ENCODE peak calls at places on chromosomes 4 and X, in six cellular contexts. One of them, this sample, is unnamed.

GRCh38 chrX:52422884-52423283 is 54.1 kb downstream of the XAGE2 start:
- DNase-seq in tibial nerve: no peak
- DNase-seq in GM06990: no peak
- DNase-seq in A549: no peak
- DNase-seq in AG10803: peak; percentile 88
- DNase-seq in AG04450: peak; percentile 16
- DNase-seq in this sample: peak; percentile 25

GRCh38 chr4:88802138-88802537 is 104.5 kb upstream of the NAP1L5 start:
- DNase-seq in AG10803: no peak
- DNase-seq in A549: no peak
- DNase-seq in GM06990: no peak
- DNase-seq in AG04450: no peak
- DNase-seq in tibial nerve: no peak
- DNase-seq in this sample: no peak

GRCh38 chrX:153469811-153470410 is 465 bp downstream of the HAUS7 start:
- DNase-seq in tibial nerve: no peak
- DNase-seq in GM06990: no peak
- DNase-seq in AG04450: no peak
- DNase-seq in A549: no peak
- DNase-seq in AG10803: peak; percentile 21
- DNase-seq in this sample: no peak

GRCh38 chr4:30537462-30537861 is 182.7 kb upstream of the PCDH7 start:
- DNase-seq in tibial nerve: no peak
- DNase-seq in AG04450: peak; percentile 24
- DNase-seq in GM06990: no peak
- DNase-seq in AG10803: peak; percentile 1
- DNase-seq in A549: peak; percentile 7
- DNase-seq in this sample: peak; percentile 81

GRCh38 chrX:38220024-38220935 is at the start of gene SRPX:
- DNase-seq in AG04450: no peak
- DNase-seq in AG10803: peak; percentile 68
- DNase-seq in GM06990: peak; percentile 10
- DNase-seq in tibial nerve: peak; percentile 20
- DNase-seq in A549: peak; percentile 52
- DNase-seq in this sample: no peak

GRCh38 chr4:13302876-13303275 is 181.3 kb downstream of the RAB28 start:
- DNase-seq in A549: no peak
- DNase-seq in AG04450: no peak
- DNase-seq in GM06990: no peak
- DNase-seq in AG10803: peak; percentile 79
- DNase-seq in tibial nerve: no peak
- DNase-seq in this sample: no peak

GRCh38 chr4:53100801-53101581 is 238.9 kb downstream of the RASL11B start:
- DNase-seq in AG10803: peak; percentile 68
- DNase-seq in A549: no peak
- DNase-seq in tibial nerve: no peak
- DNase-seq in AG04450: no peak
- DNase-seq in GM06990: no peak
- DNase-seq in this sample: peak; percentile 35

GRCh38 chr4:139857021-139857420 is 191.4 kb downstream of the MGST2 start:
- DNase-seq in AG10803: no peak
- DNase-seq in GM06990: no peak
- DNase-seq in tibial nerve: no peak
- DNase-seq in A549: no peak
- DNase-seq in AG04450: no peak
- DNase-seq in this sample: peak; percentile 42

GRCh38 chr4:176443117-176443516 is 123.4 kb downstream of the SPCS3 start:
- DNase-seq in A549: peak; percentile 82
- DNase-seq in tibial nerve: no peak
- DNase-seq in GM06990: no peak
- DNase-seq in AG04450: peak; percentile 72
- DNase-seq in AG10803: peak; percentile 91
- DNase-seq in this sample: peak; percentile 73

GRCh38 chr4:7911044-7911578 is 28.6 kb downstream of the AFAP1 start:
- DNase-seq in A549: peak; percentile 24
- DNase-seq in GM06990: no peak
- DNase-seq in AG10803: peak; percentile 96
- DNase-seq in tibial nerve: no peak
- DNase-seq in AG04450: peak; percentile 77
- DNase-seq in this sample: no peak

GRCh38 chr4:124334119-124334518 is 378.4 kb downstream of the ANKRD50 start:
- DNase-seq in AG10803: peak; percentile 85
- DNase-seq in tibial nerve: peak; percentile 65
- DNase-seq in A549: peak; percentile 65
- DNase-seq in GM06990: no peak
- DNase-seq in AG04450: peak; percentile 66
- DNase-seq in this sample: peak; percentile 58

GRCh38 chr4:108166441-108167315 is 2.1 kb downstream of the LEF1 start:
- DNase-seq in A549: no peak
- DNase-seq in tibial nerve: no peak
- DNase-seq in GM06990: peak; percentile 35
- DNase-seq in AG04450: no peak
- DNase-seq in AG10803: no peak
- DNase-seq in this sample: no peak

GRCh38 chr4:20178902-20179576 is 72.7 kb upstream of the SLIT2 start:
- DNase-seq in AG10803: no peak
- DNase-seq in A549: no peak
- DNase-seq in GM06990: peak; percentile 0
- DNase-seq in tibial nerve: no peak
- DNase-seq in AG04450: no peak
- DNase-seq in this sample: no peak

GRCh38 chr4:72209600-72209999 is 177.8 kb downstream of the NPFFR2 start:
- DNase-seq in A549: no peak
- DNase-seq in AG10803: no peak
- DNase-seq in AG04450: no peak
- DNase-seq in GM06990: no peak
- DNase-seq in tibial nerve: no peak
- DNase-seq in this sample: no peak

GRCh38 chrX:2628751-2629315 is 62.3 kb upstream of the CD99 start:
- DNase-seq in AG04450: no peak
- DNase-seq in AG10803: no peak
- DNase-seq in tibial nerve: no peak
- DNase-seq in GM06990: no peak
- DNase-seq in A549: peak; percentile 32
- DNase-seq in this sample: no peak

GRCh38 chr4:175703956-175704600 is 108.0 kb downstream of the GPM6A start:
- DNase-seq in AG10803: no peak
- DNase-seq in tibial nerve: no peak
- DNase-seq in AG04450: no peak
- DNase-seq in A549: no peak
- DNase-seq in GM06990: no peak
- DNase-seq in this sample: no peak

GRCh38 chrX:37825225-37825842 is 22.0 kb downstream of the DYNLT3 start:
- DNase-seq in GM06990: no peak
- DNase-seq in AG04450: no peak
- DNase-seq in tibial nerve: peak; percentile 60
- DNase-seq in A549: peak; percentile 38
- DNase-seq in AG10803: peak; percentile 25
- DNase-seq in this sample: no peak

GRCh38 chr4:67522851-67523671 is 22.2 kb downstream of the CENPC start:
- DNase-seq in tibial nerve: no peak
- DNase-seq in GM06990: no peak
- DNase-seq in A549: no peak
- DNase-seq in AG10803: no peak
- DNase-seq in AG04450: no peak
- DNase-seq in this sample: no peak

GRCh38 chr4:41638203-41638602 is 100.2 kb downstream of the LIMCH1 start:
- DNase-seq in AG10803: no peak
- DNase-seq in GM06990: no peak
- DNase-seq in AG04450: no peak
- DNase-seq in A549: no peak
- DNase-seq in tibial nerve: no peak
- DNase-seq in this sample: no peak
- H3K4me3 ChIP-seq in AG10803: no peak overlapping the region
- H3K4me3 ChIP-seq in GM06990: no peak overlapping the region
- H3K4me3 ChIP-seq in AG04450: no peak overlapping the region
- H3K4me3 ChIP-seq in A549: no peak overlapping the region
- H3K4me3 ChIP-seq in tibial nerve: no peak overlapping the region
- H3K4me3 ChIP-seq in this sample: no peak overlapping the region

DNA sequence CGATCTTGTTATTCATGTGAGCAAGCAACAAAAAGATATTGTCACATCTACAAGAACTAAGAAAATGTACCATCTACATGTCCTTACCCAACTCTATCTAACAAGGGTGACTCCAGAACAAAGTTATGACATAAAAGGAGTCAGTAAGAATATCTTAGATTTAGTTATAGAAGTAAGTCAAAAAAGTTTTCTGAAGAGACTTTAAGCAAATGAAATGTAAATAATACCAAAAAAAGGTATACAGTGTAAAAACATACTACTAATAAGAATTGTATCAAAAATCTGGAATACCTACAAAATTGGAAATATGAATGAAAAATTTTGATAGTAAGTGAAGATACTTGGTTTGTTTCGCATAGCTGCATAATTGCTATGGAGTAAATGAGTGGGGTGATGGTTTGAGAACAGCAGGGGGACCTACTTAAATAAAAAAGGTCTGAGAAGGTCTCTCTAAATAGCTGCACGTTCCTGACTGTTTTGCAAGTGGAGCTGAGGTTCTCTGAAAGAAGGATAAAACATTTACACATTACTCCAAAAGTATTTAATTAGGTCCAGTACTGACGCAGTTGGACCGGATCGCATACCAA is 51.0 kb upstream of the ENPP6 start:
- DNase-seq in AG10803: no peak
- DNase-seq in A549: peak; percentile 17
- DNase-seq in AG04450: no peak
- DNase-seq in GM06990: no peak
- DNase-seq in tibial nerve: no peak
- DNase-seq in this sample: no peak
- TF ChIP-seq CTCF in AG10803: no peak
- TF ChIP-seq CTCF in A549: no peak
- TF ChIP-seq CTCF in AG04450: peak; percentile 15
- TF ChIP-seq CTCF in GM06990: peak; percentile 3
- TF ChIP-seq CTCF in tibial nerve: no peak
- TF ChIP-seq CTCF in this sample: no peak

DNA sequence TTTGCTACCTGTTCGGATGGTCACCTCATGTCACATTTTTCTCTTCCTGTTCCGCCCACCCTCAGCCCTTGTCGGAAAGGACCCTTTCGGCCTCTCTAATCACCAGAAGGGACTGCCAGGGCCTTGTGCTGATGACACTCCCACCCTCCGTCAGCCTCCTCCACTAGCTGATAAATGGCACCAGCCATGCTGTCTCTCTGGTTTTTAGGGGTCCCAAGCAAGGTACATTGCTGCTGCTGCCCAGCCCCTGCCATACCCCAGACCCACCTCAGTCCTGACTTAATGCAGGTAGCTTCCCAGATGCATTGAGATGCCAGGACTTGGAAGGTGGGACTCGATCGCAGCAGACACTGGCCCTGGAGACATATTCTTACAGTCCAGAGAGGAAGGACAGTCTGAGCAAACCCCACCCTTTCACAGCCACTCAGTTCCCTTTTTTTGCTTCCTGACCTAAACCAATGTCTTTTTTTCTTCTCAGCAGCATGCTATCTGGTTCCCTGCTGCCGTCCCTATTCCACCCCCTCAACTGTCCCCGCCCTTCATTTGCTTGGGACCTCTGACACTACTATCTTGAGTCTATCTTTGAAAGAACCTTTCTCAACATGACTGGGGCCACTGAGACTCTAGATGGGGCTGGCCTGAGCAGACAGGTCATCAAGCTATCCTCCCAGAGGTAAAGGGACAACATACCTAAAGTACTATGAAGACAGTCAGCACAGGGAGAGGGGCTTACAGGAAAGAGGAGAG is at the start of gene BTK:
- DNase-seq in AG10803: no peak
- DNase-seq in GM06990: peak; percentile 70
- DNase-seq in tibial nerve: no peak
- DNase-seq in AG04450: no peak
- DNase-seq in A549: no peak
- DNase-seq in this sample: no peak
- H3K4me3 ChIP-seq in AG10803: no peak within 1 kb of the TSS
- H3K4me3 ChIP-seq in GM06990: peak within 1 kb of the TSS; percentile 70
- H3K4me3 ChIP-seq in tibial nerve: peak within 1 kb of the TSS; percentile 33
- H3K4me3 ChIP-seq in AG04450: no peak within 1 kb of the TSS
- H3K4me3 ChIP-seq in A549: no peak within 1 kb of the TSS
- H3K4me3 ChIP-seq in this sample: no peak within 1 kb of the TSS

GRCh38 chr4:76630748-76631147 is 195.7 kb downstream of the SHROOM3 start:
- DNase-seq in AG10803: peak; percentile 64
- DNase-seq in A549: no peak
- DNase-seq in tibial nerve: no peak
- DNase-seq in AG04450: no peak
- DNase-seq in GM06990: no peak
- DNase-seq in this sample: no peak

GRCh38 chr4:76623217-76624060 is 188.4 kb downstream of the SHROOM3 start:
- DNase-seq in AG04450: no peak
- DNase-seq in GM06990: no peak
- DNase-seq in tibial nerve: no peak
- DNase-seq in A549: no peak
- DNase-seq in AG10803: no peak
- DNase-seq in this sample: no peak

GRCh38 chr4:76624271-76624681 is 189.2 kb downstream of the SHROOM3 start:
- DNase-seq in AG04450: peak; percentile 77
- DNase-seq in A549: peak; percentile 35
- DNase-seq in tibial nerve: peak; percentile 64
- DNase-seq in GM06990: no peak
- DNase-seq in AG10803: peak; percentile 98
- DNase-seq in this sample: peak; percentile 75

GRCh38 chr4:76625316-76625715 is 190.3 kb downstream of the SHROOM3 start:
- DNase-seq in AG10803: no peak
- DNase-seq in AG04450: no peak
- DNase-seq in A549: no peak
- DNase-seq in GM06990: no peak
- DNase-seq in tibial nerve: no peak
- DNase-seq in this sample: no peak

GRCh38 chr4:76626686-76627465 is 191.8 kb downstream of the SHROOM3 start:
- DNase-seq in GM06990: no peak
- DNase-seq in tibial nerve: no peak
- DNase-seq in A549: peak; percentile 34
- DNase-seq in AG04450: no peak
- DNase-seq in AG10803: no peak
- DNase-seq in this sample: no peak
- TF ChIP-seq CTCF in GM06990: peak; percentile 33
- TF ChIP-seq CTCF in tibial nerve: no peak
- TF ChIP-seq CTCF in A549: no peak
- TF ChIP-seq CTCF in AG04450: peak; percentile 38
- TF ChIP-seq CTCF in AG10803: no peak
- TF ChIP-seq CTCF in this sample: peak; percentile 44

DNA sequence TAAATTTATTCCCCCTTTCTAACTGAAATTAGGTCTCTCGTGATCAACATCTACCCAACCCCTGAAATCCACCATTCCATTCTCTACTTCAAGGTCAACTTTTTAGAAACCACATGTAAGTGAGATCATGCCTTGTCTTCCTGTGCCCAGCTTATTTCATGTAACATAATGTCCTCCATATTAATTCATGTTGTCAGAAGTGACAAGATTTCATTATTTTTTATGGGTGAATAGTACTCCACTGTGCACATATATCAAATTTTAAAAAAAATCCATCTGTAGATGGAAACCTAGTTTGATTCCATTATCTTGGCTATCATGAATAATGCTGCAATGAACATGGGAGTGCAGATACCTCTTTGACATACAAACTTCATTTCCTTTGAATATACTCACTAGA is 1.5 kb downstream of the PPID start:
- DNase-seq in tibial nerve: no peak
- DNase-seq in AG10803: no peak
- DNase-seq in AG04450: no peak
- DNase-seq in GM06990: no peak
- DNase-seq in A549: no peak
- DNase-seq in this sample: no peak
- H3K4me3 ChIP-seq in tibial nerve: no peak overlapping the region
- H3K4me3 ChIP-seq in AG10803: no peak overlapping the region
- H3K4me3 ChIP-seq in AG04450: no peak overlapping the region
- H3K4me3 ChIP-seq in GM06990: peak overlapping the region; percentile 72
- H3K4me3 ChIP-seq in A549: no peak overlapping the region
- H3K4me3 ChIP-seq in this sample: no peak overlapping the region

This sample was measured in retinal pigment epithelial cell.